ENCODE peak calls at places on chromosomes 6 and 20, in nine cellular contexts. One of them, this sample, is unnamed.

GRCh38 chr6:148251286-148251685 is 91.4 kb upstream of the SASH1 start:
- DNase-seq in A549: no peak
- DNase-seq in AG09309: no peak
- DNase-seq in fibroblast of pulmonary artery: peak; percentile 76
- DNase-seq in CD8-positive, alpha-beta T cell: no peak
- DNase-seq in lower leg skin: no peak
- DNase-seq in brain microvascular endothelial cell: peak; percentile 41
- DNase-seq in esophagus squamous epithelium: no peak
- DNase-seq in MM.1S: no peak
- DNase-seq in this sample: peak; percentile 46

GRCh38 chr20:38975539-38976120 is 13.5 kb downstream of the DHX35 start:
- DNase-seq in fibroblast of pulmonary artery: no peak
- DNase-seq in A549: no peak
- DNase-seq in AG09309: no peak
- DNase-seq in brain microvascular endothelial cell: no peak
- DNase-seq in esophagus squamous epithelium: no peak
- DNase-seq in lower leg skin: no peak
- DNase-seq in CD8-positive, alpha-beta T cell: no peak
- DNase-seq in MM.1S: no peak
- DNase-seq in this sample: no peak

GRCh38 chr20:41169791-41170351 is 32.5 kb downstream of the PLCG1 start:
- DNase-seq in lower leg skin: peak; percentile 79
- DNase-seq in AG09309: peak; percentile 20
- DNase-seq in CD8-positive, alpha-beta T cell: no peak
- DNase-seq in esophagus squamous epithelium: no peak
- DNase-seq in brain microvascular endothelial cell: peak; percentile 63
- DNase-seq in A549: no peak
- DNase-seq in fibroblast of pulmonary artery: peak; percentile 55
- DNase-seq in MM.1S: no peak
- DNase-seq in this sample: no peak

GRCh38 chr20:10309326-10309725 is 90.7 kb downstream of the SNAP25 start:
- DNase-seq in MM.1S: no peak
- DNase-seq in lower leg skin: no peak
- DNase-seq in brain microvascular endothelial cell: peak; percentile 92
- DNase-seq in A549: peak; percentile 46
- DNase-seq in fibroblast of pulmonary artery: peak; percentile 88
- DNase-seq in AG09309: peak; percentile 81
- DNase-seq in esophagus squamous epithelium: no peak
- DNase-seq in CD8-positive, alpha-beta T cell: no peak
- DNase-seq in this sample: peak; percentile 83

GRCh38 chr6:137161975-137162374 is 11.5 kb downstream of the IL22RA2 start:
- DNase-seq in esophagus squamous epithelium: no peak
- DNase-seq in AG09309: no peak
- DNase-seq in brain microvascular endothelial cell: no peak
- DNase-seq in CD8-positive, alpha-beta T cell: no peak
- DNase-seq in lower leg skin: no peak
- DNase-seq in fibroblast of pulmonary artery: no peak
- DNase-seq in MM.1S: no peak
- DNase-seq in A549: no peak
- DNase-seq in this sample: no peak

GRCh38 chr6:144139817-144140216 is 10.5 kb upstream of the STX11 start:
- DNase-seq in MM.1S: no peak
- DNase-seq in lower leg skin: no peak
- DNase-seq in AG09309: no peak
- DNase-seq in esophagus squamous epithelium: no peak
- DNase-seq in brain microvascular endothelial cell: no peak
- DNase-seq in A549: no peak
- DNase-seq in fibroblast of pulmonary artery: no peak
- DNase-seq in CD8-positive, alpha-beta T cell: no peak
- DNase-seq in this sample: no peak

GRCh38 chr6:41568202-41568584 is 22.0 kb downstream of the FOXP4 start:
- DNase-seq in brain microvascular endothelial cell: no peak
- DNase-seq in A549: no peak
- DNase-seq in MM.1S: no peak
- DNase-seq in esophagus squamous epithelium: no peak
- DNase-seq in AG09309: no peak
- DNase-seq in fibroblast of pulmonary artery: no peak
- DNase-seq in CD8-positive, alpha-beta T cell: no peak
- DNase-seq in lower leg skin: no peak
- DNase-seq in this sample: no peak

GRCh38 chr6:170229396-170229795 is 61.5 kb downstream of the DLL1 start:
- DNase-seq in AG09309: no peak
- DNase-seq in lower leg skin: no peak
- DNase-seq in CD8-positive, alpha-beta T cell: no peak
- DNase-seq in MM.1S: no peak
- DNase-seq in fibroblast of pulmonary artery: no peak
- DNase-seq in A549: no peak
- DNase-seq in esophagus squamous epithelium: no peak
- DNase-seq in brain microvascular endothelial cell: no peak
- DNase-seq in this sample: no peak

GRCh38 chr20:59004763-59005522 is 2.1 kb downstream of the CTSZ start:
- DNase-seq in MM.1S: peak; percentile 84
- DNase-seq in esophagus squamous epithelium: peak; percentile 38
- DNase-seq in A549: no peak
- DNase-seq in CD8-positive, alpha-beta T cell: peak; percentile 61
- DNase-seq in brain microvascular endothelial cell: no peak
- DNase-seq in AG09309: no peak
- DNase-seq in lower leg skin: peak; percentile 90
- DNase-seq in fibroblast of pulmonary artery: no peak
- DNase-seq in this sample: no peak

GRCh38 chr20:63682384-63683139 is 13.9 kb upstream of the TNFRSF6B start:
- DNase-seq in fibroblast of pulmonary artery: peak; percentile 98
- DNase-seq in A549: peak; percentile 87
- DNase-seq in esophagus squamous epithelium: no peak
- DNase-seq in lower leg skin: no peak
- DNase-seq in CD8-positive, alpha-beta T cell: no peak
- DNase-seq in AG09309: peak; percentile 88
- DNase-seq in MM.1S: no peak
- DNase-seq in brain microvascular endothelial cell: peak; percentile 94
- DNase-seq in this sample: peak; percentile 91

GRCh38 chr6:141467041-141467440 is 665.7 kb upstream of the GJE1 start:
- DNase-seq in CD8-positive, alpha-beta T cell: no peak
- DNase-seq in A549: no peak
- DNase-seq in AG09309: no peak
- DNase-seq in esophagus squamous epithelium: no peak
- DNase-seq in fibroblast of pulmonary artery: no peak
- DNase-seq in MM.1S: no peak
- DNase-seq in lower leg skin: no peak
- DNase-seq in brain microvascular endothelial cell: no peak
- DNase-seq in this sample: no peak

GRCh38 chr6:136517002-136517401 is 33.2 kb downstream of the MAP7 start:
- DNase-seq in esophagus squamous epithelium: no peak
- DNase-seq in A549: peak; percentile 23
- DNase-seq in lower leg skin: no peak
- DNase-seq in CD8-positive, alpha-beta T cell: no peak
- DNase-seq in MM.1S: no peak
- DNase-seq in brain microvascular endothelial cell: no peak
- DNase-seq in AG09309: no peak
- DNase-seq in fibroblast of pulmonary artery: no peak
- DNase-seq in this sample: no peak

GRCh38 chr6:43910638-43911353 is 140.8 kb downstream of the VEGFA start:
- DNase-seq in fibroblast of pulmonary artery: peak; percentile 73
- DNase-seq in CD8-positive, alpha-beta T cell: no peak
- DNase-seq in brain microvascular endothelial cell: peak; percentile 24
- DNase-seq in A549: no peak
- DNase-seq in lower leg skin: no peak
- DNase-seq in AG09309: peak; percentile 62
- DNase-seq in MM.1S: no peak
- DNase-seq in esophagus squamous epithelium: no peak
- DNase-seq in this sample: peak; percentile 50

GRCh38 chr6:99334526-99335127 is 14.8 kb downstream of the FAXC start:
- DNase-seq in A549: peak; percentile 26
- DNase-seq in MM.1S: peak; percentile 67
- DNase-seq in CD8-positive, alpha-beta T cell: no peak
- DNase-seq in esophagus squamous epithelium: no peak
- DNase-seq in lower leg skin: no peak
- DNase-seq in brain microvascular endothelial cell: peak; percentile 68
- DNase-seq in AG09309: peak; percentile 28
- DNase-seq in fibroblast of pulmonary artery: peak; percentile 70
- DNase-seq in this sample: peak; percentile 11

GRCh38 chr20:25498280-25498606 is 87.1 kb downstream of the NINL start:
- DNase-seq in AG09309: no peak
- DNase-seq in fibroblast of pulmonary artery: no peak
- DNase-seq in A549: no peak
- DNase-seq in CD8-positive, alpha-beta T cell: no peak
- DNase-seq in esophagus squamous epithelium: no peak
- DNase-seq in MM.1S: no peak
- DNase-seq in lower leg skin: no peak
- DNase-seq in brain microvascular endothelial cell: no peak
- DNase-seq in this sample: no peak

GRCh38 chr20:21102252-21102609 is 3.9 kb downstream of the LINC00237 start:
- DNase-seq in AG09309: no peak
- DNase-seq in MM.1S: no peak
- DNase-seq in CD8-positive, alpha-beta T cell: no peak
- DNase-seq in A549: no peak
- DNase-seq in brain microvascular endothelial cell: no peak
- DNase-seq in lower leg skin: peak; percentile 89
- DNase-seq in esophagus squamous epithelium: no peak
- DNase-seq in fibroblast of pulmonary artery: no peak
- DNase-seq in this sample: no peak

GRCh38 chr20:22561965-22562581 is 22.3 kb downstream of the FOXA2 start:
- DNase-seq in AG09309: no peak
- DNase-seq in esophagus squamous epithelium: no peak
- DNase-seq in brain microvascular endothelial cell: no peak
- DNase-seq in lower leg skin: no peak
- DNase-seq in A549: no peak
- DNase-seq in CD8-positive, alpha-beta T cell: no peak
- DNase-seq in fibroblast of pulmonary artery: no peak
- DNase-seq in MM.1S: no peak
- DNase-seq in this sample: no peak

GRCh38 chr20:3042621-3043020 is 801 bp upstream of the GNRH2 start:
- DNase-seq in AG09309: no peak
- DNase-seq in MM.1S: no peak
- DNase-seq in lower leg skin: no peak
- DNase-seq in A549: no peak
- DNase-seq in CD8-positive, alpha-beta T cell: no peak
- DNase-seq in esophagus squamous epithelium: no peak
- DNase-seq in brain microvascular endothelial cell: no peak
- DNase-seq in fibroblast of pulmonary artery: no peak
- DNase-seq in this sample: no peak

GRCh38 chr6:107730106-107730505 is 94.0 kb downstream of the SCML4 start:
- DNase-seq in CD8-positive, alpha-beta T cell: peak; percentile 68
- DNase-seq in A549: no peak
- DNase-seq in AG09309: no peak
- DNase-seq in fibroblast of pulmonary artery: no peak
- DNase-seq in esophagus squamous epithelium: no peak
- DNase-seq in brain microvascular endothelial cell: no peak
- DNase-seq in lower leg skin: peak; percentile 81
- DNase-seq in MM.1S: no peak
- DNase-seq in this sample: no peak
- TF ChIP-seq CTCF in CD8-positive, alpha-beta T cell: peak; percentile 41
- TF ChIP-seq CTCF in A549: no peak
- TF ChIP-seq CTCF in AG09309: no peak
- TF ChIP-seq CTCF in fibroblast of pulmonary artery: no peak
- TF ChIP-seq CTCF in esophagus squamous epithelium: no peak
- TF ChIP-seq CTCF in brain microvascular endothelial cell: no peak
- TF ChIP-seq CTCF in lower leg skin: no peak
- TF ChIP-seq CTCF in MM.1S: no peak
- TF ChIP-seq CTCF in this sample: no peak

GRCh38 chr6:34561227-34561530 is 5.0 kb upstream of the SPDEF start:
- DNase-seq in AG09309: no peak
- DNase-seq in CD8-positive, alpha-beta T cell: no peak
- DNase-seq in MM.1S: no peak
- DNase-seq in lower leg skin: no peak
- DNase-seq in A549: no peak
- DNase-seq in brain microvascular endothelial cell: no peak
- DNase-seq in fibroblast of pulmonary artery: no peak
- DNase-seq in esophagus squamous epithelium: no peak
- DNase-seq in this sample: no peak
- H3K4me3 ChIP-seq in AG09309: no peak overlapping the region
- H3K4me3 ChIP-seq in CD8-positive, alpha-beta T cell: no peak overlapping the region
- H3K4me3 ChIP-seq in MM.1S: no peak overlapping the region
- H3K4me3 ChIP-seq in lower leg skin: no peak overlapping the region
- H3K4me3 ChIP-seq in A549: no peak overlapping the region
- H3K4me3 ChIP-seq in brain microvascular endothelial cell: no peak overlapping the region
- H3K4me3 ChIP-seq in fibroblast of pulmonary artery: no peak overlapping the region
- H3K4me3 ChIP-seq in esophagus squamous epithelium: no peak overlapping the region
- H3K4me3 ChIP-seq in this sample: no peak overlapping the region

DNA sequence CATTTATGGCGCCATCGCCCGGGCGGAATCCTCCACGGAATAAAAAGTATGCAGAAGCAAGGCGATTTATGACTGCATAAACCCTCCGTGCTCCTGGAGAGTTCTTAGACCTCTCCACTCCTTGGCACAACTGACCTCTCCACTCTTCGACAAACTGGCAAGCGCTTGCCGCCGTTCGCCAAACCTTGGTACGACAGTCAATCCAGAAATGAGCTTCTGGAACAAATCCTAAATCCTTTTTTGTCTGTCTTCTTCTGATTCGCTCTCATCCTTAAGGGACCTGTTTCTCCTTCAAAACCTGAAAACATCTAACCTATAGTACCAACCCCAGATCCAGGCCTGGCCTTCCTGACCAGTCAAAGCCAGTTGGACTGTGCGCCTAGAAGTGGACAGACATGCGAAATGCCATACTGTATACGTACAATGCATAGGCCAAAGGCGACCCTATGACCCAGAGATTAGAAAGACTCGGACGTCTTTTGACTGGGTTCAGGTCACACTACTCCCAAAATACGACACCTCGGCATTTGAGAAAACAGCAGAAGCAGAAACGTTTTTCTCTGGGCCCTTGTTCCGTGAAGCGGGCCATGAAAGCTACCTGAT is 59.4 kb downstream of the TRIM27 start:
- DNase-seq in AG09309: no peak
- DNase-seq in MM.1S: no peak
- DNase-seq in CD8-positive, alpha-beta T cell: no peak
- DNase-seq in brain microvascular endothelial cell: peak; percentile 45
- DNase-seq in esophagus squamous epithelium: no peak
- DNase-seq in lower leg skin: no peak
- DNase-seq in A549: no peak
- DNase-seq in fibroblast of pulmonary artery: no peak
- DNase-seq in this sample: no peak
- TF ChIP-seq CTCF in AG09309: no peak
- TF ChIP-seq CTCF in MM.1S: no peak
- TF ChIP-seq CTCF in CD8-positive, alpha-beta T cell: no peak
- TF ChIP-seq CTCF in brain microvascular endothelial cell: peak; percentile 52
- TF ChIP-seq CTCF in esophagus squamous epithelium: no peak
- TF ChIP-seq CTCF in lower leg skin: no peak
- TF ChIP-seq CTCF in A549: peak; percentile 46
- TF ChIP-seq CTCF in fibroblast of pulmonary artery: no peak
- TF ChIP-seq CTCF in this sample: peak; percentile 23

DNA sequence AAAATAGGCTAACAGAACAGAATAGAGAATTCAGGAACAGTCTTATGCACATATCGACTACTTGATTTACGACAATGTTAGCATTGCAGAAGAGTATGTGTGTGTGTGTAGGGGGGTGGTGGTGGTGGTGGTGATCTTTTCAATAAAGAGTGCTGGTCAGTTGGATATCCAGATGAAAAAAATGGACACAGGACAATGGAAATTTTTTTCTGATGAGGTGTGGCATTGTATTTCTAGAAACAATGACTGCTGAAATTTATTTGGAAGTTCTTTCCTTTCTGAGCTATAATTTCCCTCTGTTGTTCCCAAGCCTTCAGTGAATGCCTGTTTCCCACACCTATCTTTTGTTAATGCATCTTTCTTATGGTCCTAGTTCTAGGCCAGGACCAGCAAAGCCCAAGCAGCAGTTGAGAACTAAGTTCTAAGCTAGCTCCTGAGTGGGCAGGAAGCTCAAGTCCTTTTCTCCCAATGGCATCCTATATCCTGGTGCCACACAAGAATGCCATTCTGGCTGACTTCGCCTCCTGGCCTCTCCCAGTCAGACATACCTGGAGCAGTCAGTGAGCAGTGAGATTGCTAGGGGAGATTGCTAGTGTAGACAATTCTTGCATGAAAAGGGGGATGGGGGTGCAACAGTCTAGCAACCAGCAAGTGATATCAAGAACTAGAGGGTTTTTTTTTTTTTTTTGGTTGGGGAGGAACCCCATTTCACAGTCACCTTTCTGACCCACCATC is 1.2 kb upstream of the TOX2 start:
- DNase-seq in lower leg skin: peak; percentile 32
- DNase-seq in A549: no peak
- DNase-seq in brain microvascular endothelial cell: no peak
- DNase-seq in MM.1S: no peak
- DNase-seq in CD8-positive, alpha-beta T cell: no peak
- DNase-seq in fibroblast of pulmonary artery: no peak
- DNase-seq in esophagus squamous epithelium: no peak
- DNase-seq in AG09309: no peak
- DNase-seq in this sample: no peak
- H3K4me3 ChIP-seq in lower leg skin: no peak overlapping the region
- H3K4me3 ChIP-seq in A549: no peak overlapping the region
- H3K4me3 ChIP-seq in brain microvascular endothelial cell: no peak overlapping the region
- H3K4me3 ChIP-seq in MM.1S: no peak overlapping the region
- H3K4me3 ChIP-seq in CD8-positive, alpha-beta T cell: no peak overlapping the region
- H3K4me3 ChIP-seq in fibroblast of pulmonary artery: no peak overlapping the region
- H3K4me3 ChIP-seq in esophagus squamous epithelium: no peak overlapping the region
- H3K4me3 ChIP-seq in AG09309: no peak overlapping the region
- H3K4me3 ChIP-seq in this sample: no peak overlapping the region

This sample was measured in AG04450.